ENCODE peak calls at places on chromosomes 12 and 14, in six cellular contexts. One of them, this sample, is unnamed. For H3K27me3, the result is how much of the 10 kb centered on the place peaks cover.

GRCh38 chr12:24905431-24905830 is 43.5 kb downstream of the BCAT1 start:
- DNase-seq in thoracic aorta: no peak
- DNase-seq in Panc1: no peak
- DNase-seq in esophagus squamous epithelium: no peak
- DNase-seq in GM12878: no peak
- DNase-seq in IMR-90: peak
- DNase-seq in this sample: no peak

GRCh38 chr12:107131832-107132616 is 38.7 kb upstream of the CRY1 start:
- DNase-seq in esophagus squamous epithelium: no peak
- DNase-seq in IMR-90: peak
- DNase-seq in thoracic aorta: no peak
- DNase-seq in GM12878: no peak
- DNase-seq in Panc1: peak
- DNase-seq in this sample: peak

GRCh38 chr14:85536835-85537195 is 6.9 kb downstream of the FLRT2 start:
- DNase-seq in GM12878: no peak
- DNase-seq in thoracic aorta: no peak
- DNase-seq in Panc1: no peak
- DNase-seq in esophagus squamous epithelium: no peak
- DNase-seq in IMR-90: peak
- DNase-seq in this sample: no peak

GRCh38 chr12:123598522-123598921 is 3.4 kb upstream of the DDX55 start:
- DNase-seq in Panc1: no peak
- DNase-seq in IMR-90: no peak
- DNase-seq in thoracic aorta: no peak
- DNase-seq in GM12878: no peak
- DNase-seq in esophagus squamous epithelium: no peak
- DNase-seq in this sample: no peak

GRCh38 chr12:68349083-68349700 is 17.0 kb upstream of the MDM1 start:
- DNase-seq in thoracic aorta: no peak
- DNase-seq in IMR-90: peak
- DNase-seq in GM12878: no peak
- DNase-seq in Panc1: no peak
- DNase-seq in esophagus squamous epithelium: no peak
- DNase-seq in this sample: no peak

GRCh38 chr14:25259470-25259869 is 209.5 kb upstream of the STXBP6 start:
- DNase-seq in Panc1: no peak
- DNase-seq in esophagus squamous epithelium: no peak
- DNase-seq in thoracic aorta: no peak
- DNase-seq in IMR-90: no peak
- DNase-seq in GM12878: no peak
- DNase-seq in this sample: no peak

GRCh38 chr14:21525571-21525970 is 575 bp downstream of the SALL2 start:
- DNase-seq in Panc1: no peak
- DNase-seq in IMR-90: peak
- DNase-seq in GM12878: no peak
- DNase-seq in esophagus squamous epithelium: no peak
- DNase-seq in thoracic aorta: no peak
- DNase-seq in this sample: no peak

GRCh38 chr14:105941226-105942166 is 415.1 kb downstream of the TMEM121 start:
- DNase-seq in Panc1: no peak
- DNase-seq in IMR-90: no peak
- DNase-seq in esophagus squamous epithelium: no peak
- DNase-seq in thoracic aorta: no peak
- DNase-seq in GM12878: no peak
- DNase-seq in this sample: no peak

GRCh38 chr14:84792722-84793410 is 737.1 kb upstream of the FLRT2 start:
- DNase-seq in IMR-90: no peak
- DNase-seq in GM12878: no peak
- DNase-seq in thoracic aorta: no peak
- DNase-seq in Panc1: no peak
- DNase-seq in esophagus squamous epithelium: no peak
- DNase-seq in this sample: no peak

GRCh38 chr14:95993768-95994592 is 45.2 kb upstream of the C14orf132 start:
- DNase-seq in Panc1: peak
- DNase-seq in GM12878: peak
- DNase-seq in esophagus squamous epithelium: no peak
- DNase-seq in IMR-90: peak
- DNase-seq in thoracic aorta: no peak
- DNase-seq in this sample: peak

GRCh38 chr12:66232258-66232657 is 43.2 kb downstream of the IRAK3 start:
- DNase-seq in GM12878: no peak
- DNase-seq in thoracic aorta: no peak
- DNase-seq in IMR-90: no peak
- DNase-seq in esophagus squamous epithelium: no peak
- DNase-seq in Panc1: no peak
- DNase-seq in this sample: no peak

GRCh38 chr14:56351861-56352260 is 227.7 kb upstream of the TMEM260 start:
- DNase-seq in Panc1: no peak
- DNase-seq in thoracic aorta: no peak
- DNase-seq in esophagus squamous epithelium: no peak
- DNase-seq in GM12878: no peak
- DNase-seq in IMR-90: peak
- DNase-seq in this sample: no peak

GRCh38 chr14:46063872-46064271 is 587.7 kb downstream of the RPL10L start:
- DNase-seq in GM12878: no peak
- DNase-seq in esophagus squamous epithelium: no peak
- DNase-seq in thoracic aorta: no peak
- DNase-seq in IMR-90: no peak
- DNase-seq in Panc1: no peak
- DNase-seq in this sample: no peak

GRCh38 chr14:59187802-59188460 is 536 bp upstream of the DAAM1 start:
- DNase-seq in esophagus squamous epithelium: no peak
- DNase-seq in Panc1: peak
- DNase-seq in GM12878: no peak
- DNase-seq in IMR-90: no peak
- DNase-seq in thoracic aorta: no peak
- DNase-seq in this sample: no peak

GRCh38 chr12:105798249-105798835 is 340.4 kb downstream of the NUAK1 start:
- DNase-seq in IMR-90: no peak
- DNase-seq in Panc1: no peak
- DNase-seq in thoracic aorta: no peak
- DNase-seq in GM12878: no peak
- DNase-seq in esophagus squamous epithelium: no peak
- DNase-seq in this sample: no peak

GRCh38 chr14:54686871-54687749 is 120.2 kb downstream of the SAMD4A start:
- DNase-seq in esophagus squamous epithelium: no peak
- DNase-seq in Panc1: no peak
- DNase-seq in thoracic aorta: no peak
- DNase-seq in GM12878: no peak
- DNase-seq in IMR-90: no peak
- DNase-seq in this sample: no peak

GRCh38 chr12:113184098-113184899 is 979 bp downstream of the DDX54 start:
- DNase-seq in IMR-90: no peak
- DNase-seq in GM12878: no peak
- DNase-seq in esophagus squamous epithelium: no peak
- DNase-seq in Panc1: peak
- DNase-seq in thoracic aorta: peak
- DNase-seq in this sample: no peak

GRCh38 chr14:24982472-24983155 is 67.3 kb downstream of the STXBP6 start:
- DNase-seq in thoracic aorta: no peak
- DNase-seq in esophagus squamous epithelium: no peak
- DNase-seq in Panc1: no peak
- DNase-seq in GM12878: no peak
- DNase-seq in IMR-90: peak
- DNase-seq in this sample: no peak

GRCh38 chr14:61277232-61277631 is 3.9 kb downstream of the TMEM30B start:
- DNase-seq in thoracic aorta: no peak
- DNase-seq in esophagus squamous epithelium: no peak
- DNase-seq in IMR-90: no peak
- DNase-seq in Panc1: no peak
- DNase-seq in GM12878: no peak
- DNase-seq in this sample: no peak

DNA sequence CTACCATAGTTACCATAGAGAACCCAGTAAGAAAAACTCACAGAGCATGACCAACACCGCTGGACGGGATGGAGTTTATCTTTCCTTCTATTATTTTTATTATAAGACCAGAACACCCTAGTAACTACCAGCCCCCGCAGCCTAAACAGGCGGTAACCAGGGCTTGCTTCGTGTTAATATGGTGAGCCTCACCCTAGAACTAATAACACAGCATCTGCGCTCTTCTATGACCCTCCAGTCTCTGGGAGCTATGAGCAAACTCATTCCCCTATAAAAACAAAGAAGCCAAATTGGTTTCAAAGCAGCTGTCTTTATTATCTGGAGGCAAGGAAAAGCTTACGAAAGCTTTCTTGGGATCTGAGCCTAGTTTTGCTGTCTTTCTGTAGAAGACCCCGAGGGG is 85.0 kb downstream of the TBX5 start:
- DNase-seq in thoracic aorta: no peak
- DNase-seq in IMR-90: no peak
- DNase-seq in Panc1: no peak
- DNase-seq in GM12878: no peak
- DNase-seq in esophagus squamous epithelium: no peak
- DNase-seq in this sample: no peak
- H3K27me3 ChIP-seq in thoracic aorta: under half
- H3K27me3 ChIP-seq in IMR-90: under half
- H3K27me3 ChIP-seq in Panc1: under half
- H3K27me3 ChIP-seq in GM12878: under half
- H3K27me3 ChIP-seq in esophagus squamous epithelium: under half
- H3K27me3 ChIP-seq in this sample: under half

GRCh38 chr14:73742520-73743238 is 28.5 kb upstream of the PNMA1 start:
- DNase-seq in Panc1: no peak
- DNase-seq in esophagus squamous epithelium: no peak
- DNase-seq in IMR-90: no peak
- DNase-seq in thoracic aorta: no peak
- DNase-seq in GM12878: no peak
- DNase-seq in this sample: no peak
- H3K4me3 ChIP-seq in Panc1: no peak
- H3K4me3 ChIP-seq in esophagus squamous epithelium: no peak
- H3K4me3 ChIP-seq in IMR-90: no peak
- H3K4me3 ChIP-seq in thoracic aorta: no peak
- H3K4me3 ChIP-seq in GM12878: peak
- H3K4me3 ChIP-seq in this sample: no peak

GRCh38 chr12:132338781-132339180 is 9.4 kb upstream of the GALNT9 start:
- DNase-seq in thoracic aorta: no peak
- DNase-seq in IMR-90: no peak
- DNase-seq in GM12878: no peak
- DNase-seq in Panc1: no peak
- DNase-seq in esophagus squamous epithelium: no peak
- DNase-seq in this sample: no peak

GRCh38 chr12:132336451-132337413 is 7.3 kb upstream of the GALNT9 start:
- DNase-seq in Panc1: no peak
- DNase-seq in esophagus squamous epithelium: no peak
- DNase-seq in thoracic aorta: no peak
- DNase-seq in GM12878: no peak
- DNase-seq in IMR-90: no peak
- DNase-seq in this sample: no peak

GRCh38 chr12:132337557-132337956 is 8.2 kb upstream of the GALNT9 start:
- DNase-seq in IMR-90: peak
- DNase-seq in thoracic aorta: no peak
- DNase-seq in esophagus squamous epithelium: no peak
- DNase-seq in Panc1: no peak
- DNase-seq in GM12878: no peak
- DNase-seq in this sample: no peak

GRCh38 chr12:132339856-132340255 is 10.5 kb upstream of the GALNT9 start:
- DNase-seq in GM12878: no peak
- DNase-seq in thoracic aorta: no peak
- DNase-seq in Panc1: no peak
- DNase-seq in esophagus squamous epithelium: no peak
- DNase-seq in IMR-90: no peak
- DNase-seq in this sample: no peak

DNA sequence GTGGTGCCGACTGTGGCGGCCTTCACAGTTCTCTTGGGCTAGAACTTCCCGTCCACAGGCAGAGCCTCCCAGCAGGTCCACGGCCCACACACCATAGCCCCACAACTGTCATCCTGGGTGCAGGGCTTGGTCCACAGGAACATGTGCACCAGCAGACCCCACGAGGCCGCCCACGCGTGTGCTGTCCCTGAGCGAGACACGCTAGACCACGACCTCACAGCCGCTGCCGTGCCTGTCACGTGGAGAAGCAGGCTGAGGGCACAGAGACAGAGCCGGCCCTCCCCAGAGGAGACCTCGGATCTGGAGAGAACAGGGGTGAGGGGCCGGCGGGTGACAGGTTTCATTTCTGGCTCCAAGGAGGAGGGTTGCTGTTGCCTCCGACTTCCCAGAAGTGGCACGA is 8.9 kb upstream of the GALNT9 start:
- DNase-seq in Panc1: no peak
- DNase-seq in IMR-90: no peak
- DNase-seq in thoracic aorta: no peak
- DNase-seq in esophagus squamous epithelium: no peak
- DNase-seq in GM12878: no peak
- DNase-seq in this sample: no peak
- H3K27me3 ChIP-seq in Panc1: under half
- H3K27me3 ChIP-seq in IMR-90: under half
- H3K27me3 ChIP-seq in thoracic aorta: under half
- H3K27me3 ChIP-seq in esophagus squamous epithelium: under half
- H3K27me3 ChIP-seq in GM12878: under half
- H3K27me3 ChIP-seq in this sample: under half

GRCh38 chr14:71931492-71932228 is 569 bp upstream of the RGS6 start:
- DNase-seq in IMR-90: no peak
- DNase-seq in GM12878: no peak
- DNase-seq in Panc1: no peak
- DNase-seq in esophagus squamous epithelium: no peak
- DNase-seq in thoracic aorta: no peak
- DNase-seq in this sample: no peak
- H3K4me3 ChIP-seq in IMR-90: no peak
- H3K4me3 ChIP-seq in GM12878: peak
- H3K4me3 ChIP-seq in Panc1: no peak
- H3K4me3 ChIP-seq in esophagus squamous epithelium: peak
- H3K4me3 ChIP-seq in thoracic aorta: no peak
- H3K4me3 ChIP-seq in this sample: peak

DNA sequence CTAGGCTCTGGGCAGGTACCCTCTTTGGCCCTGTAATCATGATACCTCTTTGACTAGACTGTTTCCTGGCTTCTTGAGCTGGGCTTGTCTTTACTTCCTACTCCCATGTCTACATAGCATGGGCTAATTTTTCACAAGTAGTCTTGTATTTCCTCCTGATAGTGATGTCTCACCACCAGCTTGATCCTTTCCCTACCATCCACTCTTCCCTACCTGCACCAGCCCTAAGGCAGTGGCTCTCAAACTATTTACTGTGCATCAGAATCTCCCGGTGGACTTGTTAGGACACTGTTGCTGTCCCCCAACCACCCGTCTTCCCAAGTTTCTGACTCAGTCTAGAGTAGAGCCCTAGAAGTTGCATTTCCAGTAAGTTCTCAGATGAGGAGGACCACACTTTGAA is 162.7 kb upstream of the AMIGO2 start:
- DNase-seq in GM12878: no peak
- DNase-seq in Panc1: no peak
- DNase-seq in thoracic aorta: no peak
- DNase-seq in IMR-90: no peak
- DNase-seq in esophagus squamous epithelium: no peak
- DNase-seq in this sample: no peak
- H3K27me3 ChIP-seq in GM12878: under half
- H3K27me3 ChIP-seq in Panc1: under half
- H3K27me3 ChIP-seq in thoracic aorta: under half
- H3K27me3 ChIP-seq in IMR-90: under half
- H3K27me3 ChIP-seq in esophagus squamous epithelium: under half
- H3K27me3 ChIP-seq in this sample: under half